ENCODE peak calls at places on chromosomes 7 and 10, in four cellular contexts. Y, S, N and B are unnamed samples.

GRCh38 chr10:132807621-132808049 is 21.7 kb upstream of the NKX6-2 start:
- DNase-seq in N (no peak), S (no peak), Y (no peak), B (no peak)

GRCh38 chr10:77350711-77351119 is 286.9 kb downstream of the KCNMA1 start:
- DNase-seq in Y (no peak), N (no peak), S (no peak), B (no peak)

GRCh38 chr10:64573625-64574325 is 1052.6 kb downstream of the REEP3 start:
- DNase-seq in N (no peak), Y (no peak), S (no peak), B (no peak)

GRCh38 chr7:99258501-99258900 is 14.1 kb upstream of the MYH16 start:
- DNase-seq in Y (no peak), N (no peak), S (no peak), B (no peak)

GRCh38 chr7:139526578-139527544 is 3.4 kb downstream of the CLEC2L start:
- DNase-seq in N (no peak), S (no peak), Y (no peak), B (no peak)

GRCh38 chr7:112362053-112362650 is 88.1 kb upstream of the IFRD1 start:
- DNase-seq in N (no peak), S (no peak), Y (no peak), B (no peak)

GRCh38 chr10:113091921-113092320 is 141.9 kb downstream of the TCF7L2 start:
- DNase-seq in Y (no peak), S (no peak), N (no peak), B (no peak)

GRCh38 chr10:129095980-129096339 is 371.1 kb upstream of the MGMT start:
- DNase-seq in S (no peak), N (no peak), Y (no peak), B (no peak)

GRCh38 chr10:90993340-90993739 is 72.5 kb upstream of the ANKRD1 start:
- DNase-seq in Y (no peak), N (no peak), S (no peak), B (no peak)

GRCh38 chr7:113717739-113718138 is 201.1 kb downstream of the PPP1R3A start:
- DNase-seq in Y (no peak), S (no peak), N (no peak), B (no peak)

GRCh38 chr10:79487296-79488194 is 24.8 kb upstream of the EIF5AL1 start:
- DNase-seq in S (peak; percentile 73), Y (peak; percentile 62), N (no peak), B (peak; percentile 60)

GRCh38 chr7:106768324-106768751 is 96.7 kb upstream of the PIK3CG start:
- DNase-seq in S (no peak), Y (no peak), N (no peak), B (no peak)

GRCh38 chr7:30707391-30708351 is 25.4 kb upstream of the CRHR2 start:
- DNase-seq in N (no peak), S (no peak), Y (peak; percentile 78), B (no peak)

GRCh38 chr10:113820507-113820906 is 33.4 kb downstream of the DCLRE1A start:
- DNase-seq in S (peak; percentile 41), Y (no peak), N (no peak), B (no peak)

GRCh38 chr7:123961731-123962130 is 36.7 kb downstream of the SPAM1 start:
- DNase-seq in S (no peak), N (no peak), Y (no peak), B (no peak)

GRCh38 chr7:50978633-50979215 is 196.0 kb upstream of the GRB10 start:
- DNase-seq in N (no peak), S (no peak), Y (no peak), B (no peak)

GRCh38 chr10:43055991-43056567 is 20.8 kb upstream of the RET start:
- DNase-seq in Y (peak; percentile 23), N (no peak), S (no peak), B (no peak)

GRCh38 chr7:98594787-98595186 is 22.3 kb upstream of the NPTX2 start:
- DNase-seq in N (no peak), Y (no peak), S (no peak), B (no peak)

GRCh38 chr7:79982151-79982770 is 152.4 kb upstream of the GNAI1 start:
- DNase-seq in Y (no peak), N (no peak), S (no peak), B (no peak)

GRCh38 chr7:133940368-133940767 is 186.8 kb upstream of the LRGUK start:
- DNase-seq in N (no peak), Y (no peak), S (no peak), B (no peak)

GRCh38 chr10:32318476-32318896 is 28.5 kb downstream of the EPC1 start:
- DNase-seq in Y (no peak), S (no peak), N (no peak), B (no peak)

GRCh38 chr7:106277976-106278375 is 6.8 kb downstream of the NAMPT start:
- DNase-seq in N (no peak), Y (no peak), S (no peak), B (no peak)

GRCh38 chr7:78438433-78438832 is 639.9 kb downstream of the PHTF2 start:
- DNase-seq in N (no peak), S (no peak), Y (no peak), B (no peak)

GRCh38 chr10:74932648-74933047 is 106.2 kb downstream of the KAT6B start:
- DNase-seq in S (no peak), Y (peak; percentile 80), N (no peak), B (no peak)

GRCh38 chr10:27784272-27784671 is 38.7 kb upstream of the MKX start:
- DNase-seq in Y (no peak), S (no peak), N (no peak), B (no peak)

GRCh38 chr7:143321242-143321641 is 5.3 kb downstream of the CLCN1 start:
- DNase-seq in Y (no peak), N (no peak), S (no peak), B (no peak)

GRCh38 chr7:159031135-159031701 is 113.4 kb downstream of the VIPR2 start:
- DNase-seq in S (peak; percentile 72), N (no peak), Y (peak; percentile 86), B (no peak)

GRCh38 chr7:107856806-107857540 is 34.0 kb upstream of the DLD start:
- DNase-seq in N (no peak), Y (no peak), S (no peak), B (no peak)
- TF ChIP-seq CTCF in N (no peak), Y (no peak), S (no peak), B (no peak)

DNA sequence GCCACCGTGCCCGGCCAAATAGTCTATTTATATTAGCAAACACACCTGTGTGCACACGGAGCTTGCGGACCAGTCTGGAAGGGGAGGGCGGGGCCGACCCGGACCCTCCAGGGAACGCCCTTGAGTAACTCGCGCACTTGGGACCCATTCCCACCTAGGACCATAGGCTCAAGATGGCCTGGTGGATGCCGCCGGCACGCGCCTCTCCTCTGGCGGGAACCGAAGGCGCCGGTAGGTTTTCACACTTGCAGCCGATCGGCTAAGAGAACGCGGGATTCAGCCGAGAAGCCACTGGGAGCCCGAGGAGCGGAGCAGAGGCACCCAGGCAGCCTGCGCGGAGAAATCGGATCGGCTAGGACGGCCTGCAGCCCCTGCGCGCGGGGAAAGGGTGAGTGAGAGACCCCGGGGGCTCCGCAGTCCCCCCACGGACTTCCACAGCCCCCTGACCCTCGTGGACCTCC is 18.9 kb downstream of the IFT22 start:
- DNase-seq in Y (no peak), N (no peak), S (no peak), B (no peak)
- TF ChIP-seq CTCF in Y (no peak), N (no peak), S (no peak), B (no peak)

DNA sequence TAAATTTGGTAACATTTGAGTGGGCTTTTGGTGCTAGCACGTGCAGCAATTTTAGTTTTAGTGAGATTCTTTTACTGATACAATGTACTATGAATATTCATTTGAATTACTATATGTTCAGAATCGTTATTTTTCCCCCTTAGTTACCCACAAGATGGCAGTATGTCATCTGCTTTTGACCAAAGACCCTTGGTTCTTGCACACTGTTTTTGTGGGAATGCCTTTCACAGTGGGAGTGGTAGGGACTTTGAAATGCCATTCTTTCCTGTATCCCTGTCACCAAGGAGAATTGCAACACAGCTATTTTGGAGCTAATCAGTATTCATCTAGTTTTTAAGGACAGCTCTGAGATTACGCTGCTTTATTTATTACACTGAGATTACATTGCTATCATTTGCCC is 40.6 kb downstream of the SEC23IP start:
- DNase-seq in Y (no peak), S (no peak), N (no peak), B (no peak)
- TF ChIP-seq CTCF in Y (no peak), S (peak; percentile 54), N (no peak), B (peak; percentile 35)

GRCh38 chr7:41709621-41710020 is 6.7 kb upstream of the INHBA start:
- DNase-seq in N (no peak), S (no peak), Y (no peak), B (no peak)

GRCh38 chr7:41710838-41711237 is 7.9 kb upstream of the INHBA start:
- DNase-seq in S (no peak), Y (no peak), N (no peak), B (no peak)

GRCh38 chr7:41715000-41715399 is 12.1 kb upstream of the INHBA start:
- DNase-seq in Y (no peak), N (no peak), S (no peak), B (no peak)

GRCh38 chr7:41708621-41709358 is 5.9 kb upstream of the INHBA start:
- DNase-seq in N (no peak), S (no peak), Y (no peak), B (no peak)

GRCh38 chr7:41711283-41712064 is 8.6 kb upstream of the INHBA start:
- DNase-seq in N (no peak), S (peak; percentile 51), Y (no peak), B (no peak)
- TF ChIP-seq CTCF in N (no peak), S (peak; percentile 50), Y (peak; percentile 27), B (peak; percentile 44)

GRCh38 chr10:118668228-118668952 is 72.9 kb upstream of the PRLHR start:
- DNase-seq in S (no peak), Y (no peak), N (no peak), B (no peak)
- TF ChIP-seq CTCF in S (no peak), Y (no peak), N (no peak), B (no peak)

GRCh38 chr10:93703066-93703465 is 674 bp upstream of the FRA10AC1 start:
- DNase-seq in S (no peak), N (no peak), Y (no peak), B (no peak)

GRCh38 chr10:93701903-93702277 is 502 bp downstream of the FRA10AC1 start:
- DNase-seq in S (peak; percentile 13), Y (no peak), N (peak; percentile 6), B (no peak)

GRCh38 chr10:93702278-93703001 is at the start of gene FRA10AC1:
- DNase-seq in S (peak; percentile 96), N (peak; percentile 80), Y (peak; percentile 94), B (peak; percentile 98)

GRCh38 chr10:93695720-93696119 is 6.7 kb downstream of the FRA10AC1 start:
- DNase-seq in S (no peak), N (no peak), Y (no peak), B (no peak)

DNA sequence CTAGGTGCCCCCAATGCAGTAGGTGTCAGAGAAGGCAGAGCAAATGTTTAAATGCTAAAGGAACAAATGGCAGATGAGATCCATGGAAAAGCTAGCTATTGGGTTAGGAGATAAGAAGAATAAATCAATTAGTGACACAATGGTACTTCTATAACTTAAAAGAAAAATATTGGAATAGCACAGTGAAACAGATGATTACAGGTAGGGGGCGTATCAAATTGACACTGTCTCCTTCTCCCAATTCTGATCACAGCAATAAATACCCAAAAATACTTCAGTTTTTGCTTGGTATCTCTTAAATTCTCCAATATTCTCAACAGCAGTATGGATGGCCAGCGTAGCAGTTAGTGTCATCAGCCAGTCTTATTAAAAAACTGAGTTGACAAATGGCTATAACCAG is 5.2 kb downstream of the FRA10AC1 start:
- DNase-seq in N (no peak), Y (no peak), S (no peak), B (no peak)
- TF ChIP-seq CTCF in N (no peak), Y (no peak), S (no peak), B (no peak)